ENCODE peak calls at places on chromosomes 3 and 15, in six cellular contexts. A, X, W, T, K and H are unnamed samples.
A peak's percentile ranks its signal among the peaks of the same experiment; 100 is the strongest.

GRCh38 chr3:179196700-179197099 is 48.5 kb downstream of the PIK3CA start:
- DNase-seq in W (no peak), A (no peak), K (no peak), T (no peak), X (no peak), H (no peak)

GRCh38 chr15:62931650-62932049 is 110.9 kb upstream of the TPM1 start:
- DNase-seq in X (no peak), W (no peak), T (no peak), K (no peak), A (no peak), H (no peak)

GRCh38 chr15:87631775-87632174 is 624.8 kb downstream of the NTRK3 start:
- DNase-seq in X (no peak), K (no peak), T (no peak), W (no peak), A (no peak), H (no peak)

GRCh38 chr3:187264051-187264450 is 27.5 kb downstream of the MASP1 start:
- DNase-seq in X (no peak), W (no peak), A (no peak), K (no peak), T (no peak), H (no peak)

GRCh38 chr3:186937017-186937875 is 6.9 kb downstream of the ST6GAL1 start:
- DNase-seq in A (no peak), X (no peak), T (no peak), K (no peak), W (no peak), H (no peak)

GRCh38 chr3:10116138-10116460 is 624 bp downstream of the BRK1 start:
- DNase-seq in W (no peak), K (no peak), A (no peak), X (no peak), T (no peak), H (no peak)

GRCh38 chr3:108602935-108603294 is 13.4 kb downstream of the DZIP3 start:
- DNase-seq in A (no peak), W (no peak), K (no peak), T (no peak), X (no peak), H (peak; percentile 51)

GRCh38 chr3:28623106-28623505 is 274.5 kb upstream of the AZI2 start:
- DNase-seq in K (no peak), A (no peak), T (no peak), X (no peak), W (no peak), H (no peak)

GRCh38 chr3:194804796-194805195 is 119.1 kb downstream of the FAM43A start:
- DNase-seq in A (no peak), K (no peak), T (no peak), X (no peak), W (no peak), H (no peak)

GRCh38 chr3:125163739-125164601 is 48.6 kb downstream of the SLC12A8 start:
- DNase-seq in X (no peak), W (no peak), T (peak; percentile 57), A (peak; percentile 80), K (no peak), H (peak; percentile 86)

GRCh38 chr15:42716125-42716524 is 20.8 kb downstream of the CDAN1 start:
- DNase-seq in T (no peak), A (no peak), X (no peak), K (no peak), W (no peak), H (no peak)

GRCh38 chr3:179701176-179701827 is 48.5 kb downstream of the USP13 start:
- DNase-seq in W (no peak), X (no peak), K (no peak), A (no peak), T (no peak), H (no peak)

GRCh38 chr3:31968391-31968926 is 12.6 kb downstream of the OSBPL10 start:
- DNase-seq in A (no peak), X (no peak), W (no peak), T (no peak), K (peak; percentile 64), H (no peak)

GRCh38 chr3:177516130-177517011 is 319.1 kb upstream of the TBL1XR1 start:
- DNase-seq in W (no peak), A (no peak), K (peak; percentile 52), T (peak; percentile 57), X (no peak), H (no peak)

GRCh38 chr15:55846108-55846707 is 103.3 kb upstream of the PRTG start:
- DNase-seq in T (peak; percentile 41), X (no peak), K (peak; percentile 64), W (peak; percentile 39), A (peak; percentile 46), H (peak; percentile 66)

GRCh38 chr3:73401616-73402265 is 223.0 kb downstream of the PDZRN3 start:
- DNase-seq in T (peak; percentile 30), X (no peak), A (no peak), W (no peak), K (no peak), H (no peak)

GRCh38 chr15:39706252-39706651 is 76.4 kb downstream of the FSIP1 start:
- DNase-seq in T (no peak), K (no peak), A (no peak), W (no peak), X (no peak), H (no peak)

GRCh38 chr3:46087871-46088270 is 60.6 kb upstream of the XCR1 start:
- DNase-seq in A (no peak), T (no peak), W (no peak), X (no peak), K (no peak), H (no peak)
- TF ChIP-seq CTCF in A (peak; percentile 29), T (peak; percentile 14), W (no peak), X (no peak), K (peak; percentile 36), H (no peak)

GRCh38 chr3:196320110-196320509 is 2.1 kb upstream of the DYNLT2B start:
- DNase-seq in W (no peak), X (no peak), K (no peak), A (no peak), T (no peak), H (no peak)

GRCh38 chr3:196321162-196321561 is 3.1 kb upstream of the DYNLT2B start:
- DNase-seq in A (no peak), W (no peak), K (no peak), X (no peak), T (peak; percentile 27), H (no peak)

GRCh38 chr3:196323016-196323415 is 5.0 kb upstream of the DYNLT2B start:
- DNase-seq in A (no peak), W (no peak), K (no peak), X (no peak), T (no peak), H (no peak)

GRCh38 chr3:196326936-196327335 is 8.9 kb upstream of the DYNLT2B start:
- DNase-seq in T (no peak), K (no peak), X (no peak), W (no peak), A (no peak), H (no peak)

GRCh38 chr3:196323723-196324122 is 5.7 kb upstream of the DYNLT2B start:
- DNase-seq in T (no peak), W (no peak), K (no peak), X (no peak), A (peak; percentile 54), H (peak; percentile 28)
- TF ChIP-seq CTCF in T (no peak), W (peak; percentile 40), K (peak; percentile 20), X (no peak), A (peak; percentile 56), H (peak; percentile 27)

GRCh38 chr15:77633913-77634265 is 1.2 kb upstream of the LINGO1 start:
- DNase-seq in W (no peak), X (no peak), K (no peak), T (no peak), A (peak; percentile 93), H (no peak)

GRCh38 chr15:77632760-77633133 is at the start of gene LINGO1:
- DNase-seq in A (no peak), K (no peak), X (no peak), T (peak; percentile 48), W (peak; percentile 42), H (no peak)

GRCh38 chr15:77633134-77633912 is 611 bp upstream of the LINGO1 start:
- DNase-seq in W (peak; percentile 96), T (peak; percentile 89), X (peak; percentile 62), K (peak; percentile 18), A (peak; percentile 96), H (peak; percentile 87)

GRCh38 chr15:77636209-77636608 is 3.5 kb upstream of the LINGO1 start:
- DNase-seq in X (no peak), A (no peak), T (no peak), W (no peak), K (no peak), H (no peak)

DNA sequence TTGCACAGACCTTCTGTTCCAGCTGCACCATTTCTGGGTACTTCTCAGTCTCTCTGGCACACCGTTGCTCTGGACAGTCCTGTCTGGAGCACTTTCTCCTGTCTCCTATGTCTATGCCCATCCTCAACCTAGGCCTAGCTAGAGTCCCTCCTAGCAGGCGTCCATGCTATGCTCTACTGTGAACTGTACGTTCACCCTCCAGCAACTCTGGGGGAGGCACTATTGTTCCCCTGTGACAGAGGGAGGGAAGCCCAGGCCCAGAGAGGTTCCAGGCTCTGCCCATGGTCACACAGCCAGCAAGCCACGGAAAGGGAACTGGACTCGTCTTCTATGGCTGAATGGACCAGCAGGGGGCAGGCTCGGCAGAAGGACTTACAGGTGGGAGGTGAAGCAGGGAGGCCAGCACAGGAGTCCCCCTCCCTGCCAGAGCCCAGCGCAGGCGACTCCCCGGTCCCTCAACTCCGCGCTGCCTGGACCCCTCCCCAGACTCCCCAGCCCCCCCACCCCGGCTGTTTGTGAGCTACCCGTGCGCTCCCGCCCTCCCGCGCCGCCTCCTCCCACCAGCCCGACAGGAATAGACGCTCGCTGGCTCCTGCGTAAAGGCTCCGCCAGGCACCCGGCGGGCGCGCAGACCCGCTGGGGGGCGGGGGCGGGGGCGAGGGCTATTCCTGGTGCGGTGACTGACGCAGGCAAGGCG is 1.7 kb upstream of the LINGO1 start:
- DNase-seq in K (no peak), T (peak; percentile 47), A (peak; percentile 95), W (peak; percentile 73), X (peak; percentile 31), H (peak; percentile 89)
- TF ChIP-seq CTCF in K (peak; percentile 59), T (peak; percentile 41), A (peak; percentile 74), W (peak; percentile 74), X (peak; percentile 24), H (peak; percentile 76)

GRCh38 chr15:69951511-69952209 is 146.1 kb downstream of the TLE3 start:
- DNase-seq in X (no peak), K (no peak), T (no peak), A (no peak), W (no peak), H (no peak)
- TF ChIP-seq CTCF in X (no peak), K (no peak), T (no peak), A (no peak), W (no peak), H (no peak)

GRCh38 chr3:40109641-40110490 is 199.6 kb upstream of the EIF1B start:
- DNase-seq in T (no peak), K (no peak), W (no peak), X (no peak), A (peak; percentile 55), H (no peak)
- TF ChIP-seq CTCF in T (no peak), K (peak; percentile 64), W (peak; percentile 59), X (no peak), A (peak; percentile 73), H (peak; percentile 47)

GRCh38 chr3:152123457-152123856 is 145.3 kb upstream of the MBNL1 start:
- DNase-seq in T (no peak), X (no peak), W (no peak), K (no peak), A (no peak), H (no peak)
- TF ChIP-seq CTCF in T (no peak), X (no peak), W (no peak), K (peak; percentile 16), A (no peak), H (no peak)

GRCh38 chr15:82933576-82933975 is 18.9 kb downstream of the HOMER2 start:
- DNase-seq in T (no peak), K (no peak), X (no peak), W (no peak), A (no peak), H (no peak)
- TF ChIP-seq CTCF in T (no peak), K (no peak), X (no peak), W (no peak), A (no peak), H (no peak)

GRCh38 chr15:79858469-79858868 is 38.3 kb downstream of the MTHFS start:
- DNase-seq in W (no peak), K (no peak), T (no peak), A (no peak), X (no peak), H (no peak)
- TF ChIP-seq CTCF in W (no peak), K (no peak), T (peak; percentile 26), A (peak; percentile 39), X (no peak), H (no peak)